ENCODE peak calls at places on chromosomes 4 and X, in nine cellular contexts. One of them, this sample, is unnamed.

GRCh38 chr4:1494416-1495315 is 88.4 kb upstream of the NKX1-1 start:
- DNase-seq in kidney epithelial cell: no peak
- DNase-seq in endodermal cell: no peak
- DNase-seq in AG04449: no peak
- DNase-seq in Calu3: no peak
- DNase-seq in neural progenitor cell: no peak
- DNase-seq in uterus: no peak
- DNase-seq in astrocyte of the spinal cord: no peak
- DNase-seq in pancreas: peak; percentile 49
- DNase-seq in this sample: no peak

GRCh38 chr4:148006025-148006424 is 274.1 kb downstream of the ARHGAP10 start:
- DNase-seq in neural progenitor cell: no peak
- DNase-seq in astrocyte of the spinal cord: no peak
- DNase-seq in Calu3: no peak
- DNase-seq in AG04449: no peak
- DNase-seq in pancreas: no peak
- DNase-seq in endodermal cell: no peak
- DNase-seq in kidney epithelial cell: no peak
- DNase-seq in uterus: no peak
- DNase-seq in this sample: no peak

GRCh38 chr4:161894493-161895167 is 269.2 kb downstream of the FSTL5 start:
- DNase-seq in Calu3: no peak
- DNase-seq in neural progenitor cell: no peak
- DNase-seq in uterus: no peak
- DNase-seq in astrocyte of the spinal cord: no peak
- DNase-seq in pancreas: no peak
- DNase-seq in kidney epithelial cell: no peak
- DNase-seq in AG04449: no peak
- DNase-seq in endodermal cell: no peak
- DNase-seq in this sample: no peak

GRCh38 chrX:154016366-154017076 is 3.2 kb downstream of the IRAK1 start:
- DNase-seq in endodermal cell: no peak
- DNase-seq in astrocyte of the spinal cord: no peak
- DNase-seq in neural progenitor cell: no peak
- DNase-seq in pancreas: peak; percentile 61
- DNase-seq in Calu3: no peak
- DNase-seq in kidney epithelial cell: no peak
- DNase-seq in AG04449: no peak
- DNase-seq in uterus: no peak
- DNase-seq in this sample: no peak

GRCh38 chr4:71607780-71608673 is 175.9 kb downstream of the GC start:
- DNase-seq in pancreas: no peak
- DNase-seq in astrocyte of the spinal cord: peak; percentile 34
- DNase-seq in endodermal cell: no peak
- DNase-seq in neural progenitor cell: no peak
- DNase-seq in Calu3: no peak
- DNase-seq in kidney epithelial cell: peak; percentile 56
- DNase-seq in AG04449: peak; percentile 10
- DNase-seq in uterus: no peak
- DNase-seq in this sample: peak; percentile 74

GRCh38 chr4:84433603-84434232 is 65.4 kb downstream of the NKX6-1 start:
- DNase-seq in endodermal cell: no peak
- DNase-seq in kidney epithelial cell: no peak
- DNase-seq in AG04449: no peak
- DNase-seq in neural progenitor cell: no peak
- DNase-seq in pancreas: no peak
- DNase-seq in Calu3: no peak
- DNase-seq in astrocyte of the spinal cord: no peak
- DNase-seq in uterus: no peak
- DNase-seq in this sample: no peak

GRCh38 chr4:181957088-181957487 is 286.1 kb upstream of the TENM3 start:
- DNase-seq in uterus: no peak
- DNase-seq in AG04449: peak; percentile 78
- DNase-seq in kidney epithelial cell: peak; percentile 88
- DNase-seq in endodermal cell: no peak
- DNase-seq in Calu3: peak; percentile 37
- DNase-seq in pancreas: no peak
- DNase-seq in astrocyte of the spinal cord: peak; percentile 90
- DNase-seq in neural progenitor cell: no peak
- DNase-seq in this sample: peak; percentile 81

GRCh38 chrX:110418857-110419249 is 60.2 kb downstream of the RTL9 start:
- DNase-seq in pancreas: no peak
- DNase-seq in kidney epithelial cell: no peak
- DNase-seq in AG04449: no peak
- DNase-seq in uterus: no peak
- DNase-seq in endodermal cell: no peak
- DNase-seq in neural progenitor cell: no peak
- DNase-seq in astrocyte of the spinal cord: peak; percentile 64
- DNase-seq in Calu3: no peak
- DNase-seq in this sample: no peak

GRCh38 chrX:9525511-9526248 is 60.8 kb downstream of the TBL1X start:
- DNase-seq in kidney epithelial cell: no peak
- DNase-seq in pancreas: no peak
- DNase-seq in uterus: no peak
- DNase-seq in astrocyte of the spinal cord: peak; percentile 26
- DNase-seq in Calu3: no peak
- DNase-seq in neural progenitor cell: peak; percentile 61
- DNase-seq in AG04449: no peak
- DNase-seq in endodermal cell: no peak
- DNase-seq in this sample: no peak

GRCh38 chr4:51868449-51868847 is 25.5 kb downstream of the DCUN1D4 start:
- DNase-seq in pancreas: no peak
- DNase-seq in Calu3: no peak
- DNase-seq in uterus: no peak
- DNase-seq in AG04449: no peak
- DNase-seq in kidney epithelial cell: no peak
- DNase-seq in astrocyte of the spinal cord: no peak
- DNase-seq in neural progenitor cell: no peak
- DNase-seq in endodermal cell: no peak
- DNase-seq in this sample: no peak

GRCh38 chr4:8088966-8089491 is 69.6 kb downstream of the ABLIM2 start:
- DNase-seq in kidney epithelial cell: no peak
- DNase-seq in uterus: no peak
- DNase-seq in astrocyte of the spinal cord: no peak
- DNase-seq in neural progenitor cell: no peak
- DNase-seq in Calu3: no peak
- DNase-seq in endodermal cell: no peak
- DNase-seq in AG04449: no peak
- DNase-seq in pancreas: no peak
- DNase-seq in this sample: no peak

GRCh38 chrX:155054255-155054654 is 16.7 kb downstream of the CMC4 start:
- DNase-seq in Calu3: no peak
- DNase-seq in endodermal cell: no peak
- DNase-seq in neural progenitor cell: no peak
- DNase-seq in kidney epithelial cell: no peak
- DNase-seq in AG04449: no peak
- DNase-seq in astrocyte of the spinal cord: no peak
- DNase-seq in uterus: no peak
- DNase-seq in pancreas: no peak
- DNase-seq in this sample: no peak

GRCh38 chrX:10157545-10157944 is 770 bp downstream of the CLCN4 start:
- DNase-seq in AG04449: no peak
- DNase-seq in neural progenitor cell: no peak
- DNase-seq in endodermal cell: no peak
- DNase-seq in Calu3: no peak
- DNase-seq in pancreas: no peak
- DNase-seq in uterus: no peak
- DNase-seq in kidney epithelial cell: no peak
- DNase-seq in astrocyte of the spinal cord: peak; percentile 19
- DNase-seq in this sample: no peak

GRCh38 chrX:5857232-5857631 is 371.4 kb downstream of the NLGN4X start:
- DNase-seq in AG04449: no peak
- DNase-seq in neural progenitor cell: no peak
- DNase-seq in endodermal cell: no peak
- DNase-seq in kidney epithelial cell: no peak
- DNase-seq in astrocyte of the spinal cord: no peak
- DNase-seq in uterus: no peak
- DNase-seq in Calu3: no peak
- DNase-seq in pancreas: no peak
- DNase-seq in this sample: no peak

DNA sequence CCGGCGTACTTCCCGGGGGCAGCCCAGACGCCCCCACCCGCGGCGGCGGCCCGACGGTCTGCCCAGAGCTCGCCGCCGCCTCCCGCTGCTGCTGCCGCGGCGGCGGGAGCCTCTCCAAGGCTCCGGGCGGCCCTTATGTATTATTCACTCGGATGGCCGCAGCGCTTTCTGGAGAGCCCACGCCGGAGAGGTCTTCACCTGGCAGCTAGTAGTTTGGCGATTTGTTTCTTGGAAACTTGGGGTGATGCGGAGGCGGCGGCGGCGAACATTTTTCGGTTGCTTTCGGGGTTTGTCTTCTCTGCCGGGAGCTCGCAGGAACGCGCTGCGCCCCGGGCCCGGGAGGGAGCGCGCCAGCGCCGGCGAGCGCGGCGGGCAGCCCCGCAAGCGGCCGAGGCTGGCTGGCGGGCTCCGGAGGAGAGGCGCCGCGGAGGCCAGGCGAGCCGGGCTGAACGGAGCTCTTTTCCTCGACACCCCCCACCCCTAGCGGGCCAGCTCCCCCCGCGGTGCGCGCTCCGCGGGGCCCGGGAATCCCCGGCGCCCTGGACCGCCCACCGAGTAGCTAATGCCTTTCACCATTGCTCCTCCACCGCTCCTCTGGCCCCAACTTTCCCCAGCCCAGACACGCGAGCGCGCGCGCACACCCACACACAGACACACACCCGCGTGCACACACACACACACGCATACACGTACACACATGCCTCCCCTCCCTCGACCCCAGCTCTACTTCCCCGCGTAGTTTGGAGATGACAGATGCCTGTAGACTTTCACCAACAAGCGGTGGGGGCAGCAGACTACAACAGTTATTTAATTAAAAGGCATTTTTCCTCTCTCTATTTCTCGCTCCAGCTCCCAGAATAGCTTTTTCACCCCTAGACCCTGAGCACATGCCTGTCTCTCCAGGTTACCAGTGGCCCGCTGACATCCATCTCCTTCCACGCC is 113.4 kb downstream of the DHX15 start:
- DNase-seq in neural progenitor cell: peak; percentile 68
- DNase-seq in endodermal cell: peak; percentile 78
- DNase-seq in AG04449: no peak
- DNase-seq in Calu3: peak; percentile 26
- DNase-seq in uterus: peak; percentile 58
- DNase-seq in astrocyte of the spinal cord: peak; percentile 57
- DNase-seq in kidney epithelial cell: no peak
- DNase-seq in pancreas: peak; percentile 61
- DNase-seq in this sample: no peak
- TF ChIP-seq CTCF in neural progenitor cell: no peak
- TF ChIP-seq CTCF in endodermal cell: no peak
- TF ChIP-seq CTCF in AG04449: no peak
- TF ChIP-seq CTCF in Calu3: no peak
- TF ChIP-seq CTCF in uterus: no peak
- TF ChIP-seq CTCF in astrocyte of the spinal cord: no peak
- TF ChIP-seq CTCF in kidney epithelial cell: peak; percentile 12
- TF ChIP-seq CTCF in pancreas: no peak
- TF ChIP-seq CTCF in this sample: peak; percentile 16

GRCh38 chrX:151359931-151360871 is 36.8 kb upstream of the VMA21 start:
- DNase-seq in kidney epithelial cell: no peak
- DNase-seq in Calu3: peak; percentile 51
- DNase-seq in pancreas: peak; percentile 77
- DNase-seq in astrocyte of the spinal cord: no peak
- DNase-seq in AG04449: no peak
- DNase-seq in neural progenitor cell: peak; percentile 64
- DNase-seq in uterus: peak; percentile 17
- DNase-seq in endodermal cell: peak; percentile 83
- DNase-seq in this sample: no peak
- TF ChIP-seq CTCF in kidney epithelial cell: peak; percentile 73
- TF ChIP-seq CTCF in Calu3: peak; percentile 61
- TF ChIP-seq CTCF in pancreas: peak; percentile 47
- TF ChIP-seq CTCF in astrocyte of the spinal cord: peak; percentile 70
- TF ChIP-seq CTCF in AG04449: peak; percentile 70
- TF ChIP-seq CTCF in neural progenitor cell: peak; percentile 70
- TF ChIP-seq CTCF in uterus: peak; percentile 8
- TF ChIP-seq CTCF in endodermal cell: peak; percentile 80
- TF ChIP-seq CTCF in this sample: peak; percentile 69

DNA sequence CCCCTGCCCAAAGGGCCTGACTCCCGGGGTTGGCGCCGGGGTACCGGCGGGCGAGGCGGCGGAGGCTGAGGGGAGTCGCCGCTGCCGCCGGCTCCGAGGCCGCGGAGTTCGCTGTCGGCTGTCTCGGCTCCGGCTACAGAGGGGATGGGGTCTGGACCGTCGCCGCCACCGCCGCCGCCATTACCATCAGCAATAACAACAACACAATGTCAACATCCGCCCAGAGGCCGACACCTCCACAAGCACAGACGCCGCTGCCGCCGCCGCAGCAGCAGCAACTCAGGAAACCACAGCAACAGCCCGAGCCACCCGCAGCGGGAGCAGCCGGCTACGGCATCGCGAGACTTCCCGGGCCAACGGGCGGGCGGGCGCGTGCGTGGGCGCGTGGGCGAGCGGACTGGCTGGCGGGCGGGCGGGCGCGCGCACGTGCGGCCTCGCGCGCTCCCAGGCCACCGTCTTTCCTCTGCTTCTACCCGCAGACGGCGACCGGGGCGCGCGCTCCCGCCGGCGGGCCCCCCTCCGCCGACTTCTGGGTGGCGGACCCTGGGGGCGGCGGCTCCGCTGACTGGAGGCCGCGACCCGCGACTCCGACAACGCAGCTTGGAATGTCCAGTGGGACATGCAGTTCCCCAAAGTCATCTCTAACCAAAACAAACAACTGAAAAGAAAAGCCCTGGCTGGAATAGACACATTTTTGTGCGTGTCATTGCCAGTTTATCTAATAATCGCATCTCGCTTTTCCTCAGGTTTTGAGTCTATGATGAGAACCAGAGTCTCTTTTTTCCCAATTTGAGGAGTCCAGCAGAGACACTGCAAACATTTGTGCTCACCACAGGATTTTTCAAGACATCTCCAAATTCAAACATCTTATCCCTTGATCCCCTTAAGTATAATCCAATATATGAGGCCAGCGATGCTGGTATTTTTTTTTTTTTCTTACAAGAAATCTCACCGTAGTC is at the start of gene CHIC2:
- DNase-seq in AG04449: no peak
- DNase-seq in astrocyte of the spinal cord: peak; percentile 95
- DNase-seq in neural progenitor cell: peak; percentile 96
- DNase-seq in uterus: peak; percentile 95
- DNase-seq in pancreas: peak; percentile 97
- DNase-seq in kidney epithelial cell: peak; percentile 62
- DNase-seq in endodermal cell: peak; percentile 97
- DNase-seq in Calu3: peak; percentile 93
- DNase-seq in this sample: no peak
- TF ChIP-seq CTCF in AG04449: no peak
- TF ChIP-seq CTCF in astrocyte of the spinal cord: no peak
- TF ChIP-seq CTCF in neural progenitor cell: no peak
- TF ChIP-seq CTCF in uterus: peak; percentile 6
- TF ChIP-seq CTCF in pancreas: no peak
- TF ChIP-seq CTCF in kidney epithelial cell: no peak
- TF ChIP-seq CTCF in endodermal cell: no peak
- TF ChIP-seq CTCF in Calu3: no peak
- TF ChIP-seq CTCF in this sample: no peak

DNA sequence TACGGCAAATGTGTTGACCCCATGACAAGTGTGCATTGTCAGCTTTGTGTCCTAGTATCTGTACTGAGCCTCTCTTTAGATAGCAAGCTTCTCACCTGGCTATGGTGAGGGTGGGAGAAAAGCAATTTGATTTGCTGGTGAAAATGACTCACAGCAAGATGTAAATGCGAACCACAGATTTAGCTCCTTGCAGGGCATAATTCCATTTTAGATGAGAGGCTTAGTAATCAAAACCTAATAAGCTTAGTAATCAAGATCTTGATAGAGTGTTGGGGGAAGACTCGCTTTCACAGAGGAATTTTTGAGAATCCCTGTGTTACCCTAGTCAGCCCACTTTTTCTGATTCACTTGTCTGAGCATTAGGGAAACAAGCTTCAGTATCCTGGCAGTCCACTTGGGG is 7.7 kb upstream of the OCIAD2 start:
- DNase-seq in kidney epithelial cell: no peak
- DNase-seq in neural progenitor cell: no peak
- DNase-seq in AG04449: no peak
- DNase-seq in astrocyte of the spinal cord: peak; percentile 38
- DNase-seq in uterus: no peak
- DNase-seq in pancreas: no peak
- DNase-seq in Calu3: no peak
- DNase-seq in endodermal cell: no peak
- DNase-seq in this sample: no peak
- TF ChIP-seq CTCF in kidney epithelial cell: no peak
- TF ChIP-seq CTCF in neural progenitor cell: no peak
- TF ChIP-seq CTCF in AG04449: no peak
- TF ChIP-seq CTCF in astrocyte of the spinal cord: no peak
- TF ChIP-seq CTCF in uterus: no peak
- TF ChIP-seq CTCF in pancreas: no peak
- TF ChIP-seq CTCF in Calu3: no peak
- TF ChIP-seq CTCF in endodermal cell: no peak
- TF ChIP-seq CTCF in this sample: no peak

This sample was measured in epithelial cell of proximal tubule.